ENCODE peak calls at places on chromosomes 16 and 17, in nine cellular contexts. H, F, A, C, M, X, Y, E and K are unnamed samples.

GRCh38 chr17:50100921-50101345 is 5.8 kb downstream of the PDK2 start:
- DNase-seq in E (no peak), H (no peak), Y (no peak), X (no peak), M (no peak), F (no peak), C (no peak), A (peak), K (no peak)

GRCh38 chr17:80092959-80093358 is 8.4 kb upstream of the GAA start:
- DNase-seq in F (no peak), H (no peak), A (no peak), Y (no peak), M (no peak), E (no peak), X (no peak), C (no peak), K (no peak)

GRCh38 chr17:40813804-40814203 is 8.6 kb downstream of the KRT10 start:
- DNase-seq in H (no peak), Y (no peak), A (peak), C (no peak), E (no peak), M (no peak), X (peak), F (no peak), K (peak)

GRCh38 chr17:7018331-7018964 is 4.4 kb upstream of the BCL6B start:
- DNase-seq in X (no peak), A (no peak), F (no peak), E (no peak), M (no peak), Y (no peak), C (no peak), H (no peak), K (no peak)

GRCh38 chr16:16073884-16074781 is 124.7 kb downstream of the ABCC1 start:
- DNase-seq in M (no peak), Y (no peak), E (no peak), A (peak), X (peak), C (no peak), F (no peak), H (peak), K (peak)

GRCh38 chr17:52410781-52411180 is 252.3 kb upstream of the CA10 start:
- DNase-seq in M (no peak), H (no peak), Y (no peak), E (no peak), F (no peak), A (no peak), X (no peak), C (peak), K (no peak)

GRCh38 chr16:528111-529011 is 849 bp downstream of the CAPN15 start:
- DNase-seq in H (no peak), A (peak), X (peak), M (no peak), C (no peak), E (no peak), F (peak), Y (peak), K (peak)

GRCh38 chr17:8314797-8315739 is 5.0 kb downstream of the ARHGEF15 start:
- DNase-seq in E (no peak), A (no peak), H (no peak), X (no peak), Y (no peak), M (no peak), F (no peak), C (no peak), K (no peak)

GRCh38 chr16:85639529-85640253 is 26.6 kb downstream of the GSE1 start:
- DNase-seq in F (no peak), E (no peak), Y (no peak), M (no peak), H (no peak), C (peak), X (no peak), A (no peak), K (no peak)

GRCh38 chr17:82065638-82066303 is at the start of gene DUS1L:
- DNase-seq in H (no peak), C (peak), X (peak), M (peak), E (peak), Y (peak), A (peak), F (peak), K (peak)

GRCh38 chr16:59116744-59117143 is 382.6 kb upstream of the GOT2 start:
- DNase-seq in Y (no peak), A (no peak), X (no peak), E (no peak), F (no peak), H (no peak), M (no peak), C (no peak), K (no peak)

GRCh38 chr17:58658804-58659713 is 32.8 kb downstream of the TEX14 start:
- DNase-seq in H (peak), C (peak), Y (peak), X (peak), M (peak), E (peak), F (peak), A (peak), K (peak)

GRCh38 chr17:265726-266125 is 84.3 kb upstream of the DOC2B start:
- DNase-seq in A (no peak), H (no peak), X (no peak), Y (no peak), F (no peak), C (no peak), M (no peak), E (no peak), K (no peak)

GRCh38 chr17:61492759-61493526 is 40.7 kb downstream of the TBX4 start:
- DNase-seq in E (no peak), M (no peak), C (no peak), X (no peak), H (no peak), A (peak), Y (no peak), F (no peak), K (peak)

GRCh38 chr17:67841992-67842391 is 16.7 kb downstream of the BPTF start:
- DNase-seq in M (no peak), X (no peak), C (no peak), H (no peak), E (no peak), A (no peak), F (no peak), Y (no peak), K (no peak)

GRCh38 chr16:12896562-12896961 is 4.8 kb upstream of the SHISA9 start:
- DNase-seq in F (no peak), H (no peak), A (no peak), E (no peak), M (no peak), C (peak), Y (no peak), X (peak), K (no peak)

GRCh38 chr16:84600343-84601229 is 17.3 kb downstream of the COTL1 start:
- DNase-seq in A (peak), H (no peak), Y (peak), X (peak), E (no peak), F (peak), C (no peak), M (no peak), K (peak)

GRCh38 chr16:87765473-87765775 is 362 bp downstream of the KLHDC4 start:
- DNase-seq in E (peak), C (no peak), M (no peak), F (peak), H (no peak), Y (no peak), A (peak), X (peak), K (no peak)

GRCh38 chr17:32822996-32823395 is 53.9 kb downstream of the MYO1D start:
- DNase-seq in Y (no peak), H (no peak), F (no peak), A (no peak), M (no peak), C (no peak), X (peak), E (no peak), K (peak)

GRCh38 chr16:67993207-67994036 is 5.9 kb downstream of the DPEP2 start:
- DNase-seq in X (peak), M (peak), H (peak), C (peak), Y (peak), F (peak), A (peak), E (peak), K (peak)

GRCh38 chr17:57899822-57900221 is 50.0 kb upstream of the MRPS23 start:
- DNase-seq in X (no peak), M (no peak), E (no peak), F (no peak), C (no peak), H (no peak), A (no peak), Y (no peak), K (no peak)

GRCh38 chr17:39660011-39660360 is 5.2 kb upstream of the TCAP start:
- DNase-seq in A (no peak), E (no peak), Y (no peak), C (no peak), H (no peak), M (no peak), X (no peak), F (no peak), K (no peak)

GRCh38 chr16:86794216-86794864 is 216.0 kb downstream of the FOXL1 start:
- DNase-seq in E (no peak), M (no peak), H (no peak), Y (no peak), A (no peak), X (no peak), F (no peak), C (no peak), K (no peak)

GRCh38 chr16:85359147-85359822 is 247.0 kb upstream of the CIBAR2 start:
- DNase-seq in E (no peak), H (no peak), A (peak), C (no peak), X (no peak), Y (no peak), M (no peak), F (no peak), K (no peak)

GRCh38 chr17:15260376-15261062 is 4.6 kb downstream of the PMP22 start:
- DNase-seq in C (peak), E (peak), X (peak), F (peak), H (peak), M (no peak), A (peak), Y (peak), K (peak)

GRCh38 chr17:65154770-65155589 is 17.8 kb downstream of the RGS9 start:
- DNase-seq in E (no peak), M (no peak), A (peak), X (peak), F (no peak), C (no peak), H (peak), Y (no peak), K (no peak)